ENCODE peak calls at places on chromosome 9, in six cellular contexts. R is HepG2, S is K562, N is HCT116, F is IMR-90, J is GM12878. O is an unnamed sample.
A peak's percentile ranks its signal among the peaks of the same experiment; 100 is the strongest.

GRCh38 chr9:132350861-132351315 is 3.9 kb downstream of the SETX start:
- DNase-seq in R (no peak), S (no peak), N (no peak), F (peak; percentile 6), J (no peak), O (no peak)

GRCh38 chr9:122228191-122228905 is 409 bp downstream of the LHX6 start:
- DNase-seq in R (no peak), S (peak; percentile 52), N (no peak), F (no peak), J (no peak), O (no peak)

GRCh38 chr9:87515588-87516221 is 18.0 kb downstream of the DAPK1 start:
- DNase-seq in R (no peak), S (peak; percentile 55), N (no peak), F (no peak), J (no peak), O (no peak)

GRCh38 chr9:17470449-17470848 is 108.4 kb upstream of the SH3GL2 start:
- DNase-seq in R (no peak), S (no peak), N (no peak), F (no peak), J (no peak), O (no peak)

GRCh38 chr9:34332370-34332964 is 3.1 kb downstream of the NUDT2 start:
- DNase-seq in R (peak; percentile 60), S (peak; percentile 15), N (peak; percentile 28), F (peak; percentile 55), J (peak; percentile 12), O (no peak)

GRCh38 chr9:1771094-1771493 is 244.1 kb upstream of the SMARCA2 start:
- DNase-seq in R (no peak), S (no peak), N (no peak), F (no peak), J (no peak), O (no peak)

GRCh38 chr9:21551401-21551800 is 69.3 kb upstream of the IFNE start:
- DNase-seq in R (no peak), S (no peak), N (no peak), F (peak; percentile 47), J (no peak), O (no peak)

GRCh38 chr9:111805841-111806241 is 11.1 kb upstream of the SHOC1 start:
- DNase-seq in R (no peak), S (no peak), N (peak; percentile 10), F (peak; percentile 75), J (no peak), O (no peak)

GRCh38 chr9:124784503-124784902 is 7.6 kb downstream of the OLFML2A start:
- DNase-seq in R (no peak), S (no peak), N (no peak), F (no peak), J (no peak), O (no peak)

GRCh38 chr9:36074870-36075532 is 38.3 kb downstream of the RECK start:
- DNase-seq in R (peak; percentile 17), S (no peak), N (no peak), F (peak; percentile 89), J (no peak), O (no peak)

GRCh38 chr9:16809912-16810610 is 60.4 kb downstream of the BNC2 start:
- DNase-seq in R (no peak), S (no peak), N (no peak), F (no peak), J (no peak), O (peak; percentile 96)

GRCh38 chr9:89714316-89714715 is 109.5 kb downstream of the GADD45G start:
- DNase-seq in R (no peak), S (no peak), N (no peak), F (no peak), J (no peak), O (no peak)

GRCh38 chr9:70832487-70832886 is 288.9 kb downstream of the TRPM3 start:
- DNase-seq in R (no peak), S (no peak), N (no peak), F (no peak), J (no peak), O (no peak)

GRCh38 chr9:694499-695154 is 146.9 kb upstream of the DMRT1 start:
- DNase-seq in R (no peak), S (no peak), N (no peak), F (peak; percentile 93), J (no peak), O (no peak)

GRCh38 chr9:37706290-37706689 is 47.3 kb upstream of the TRMT10B start:
- DNase-seq in R (no peak), S (no peak), N (no peak), F (no peak), J (no peak), O (no peak)

GRCh38 chr9:469672-470040 is 255.0 kb downstream of the DOCK8 start:
- DNase-seq in R (no peak), S (no peak), N (no peak), F (no peak), J (no peak), O (no peak)

GRCh38 chr9:20732118-20732517 is 48.1 kb downstream of the FOCAD start:
- DNase-seq in R (no peak), S (no peak), N (no peak), F (peak; percentile 51), J (no peak), O (no peak)

GRCh38 chr9:80233102-80233843 is 661.5 kb downstream of the TLE4 start:
- DNase-seq in R (no peak), S (no peak), N (no peak), F (no peak), J (no peak), O (no peak)

GRCh38 chr9:29397148-29397547 is 1823.9 kb upstream of the C9orf72 start:
- DNase-seq in R (no peak), S (no peak), N (no peak), F (no peak), J (no peak), O (no peak)

GRCh38 chr9:91424403-91425176 is 958 bp upstream of the NFIL3 start:
- DNase-seq in R (peak; percentile 48), S (peak; percentile 62), N (no peak), F (peak; percentile 89), J (no peak), O (peak; percentile 67)

GRCh38 chr9:4386819-4387218 is 87.0 kb upstream of the GLIS3 start:
- DNase-seq in R (no peak), S (no peak), N (no peak), F (no peak), J (no peak), O (no peak)

GRCh38 chr9:81490605-81491331 is 198.6 kb downstream of the TLE1 start:
- DNase-seq in R (no peak), S (no peak), N (peak; percentile 2), F (peak; percentile 86), J (no peak), O (no peak)

GRCh38 chr9:81489048-81489447 is 200.3 kb downstream of the TLE1 start:
- DNase-seq in R (no peak), S (no peak), N (no peak), F (peak; percentile 79), J (no peak), O (no peak)

GRCh38 chr9:81498576-81498975 is 190.8 kb downstream of the TLE1 start:
- DNase-seq in R (no peak), S (no peak), N (no peak), F (no peak), J (no peak), O (no peak)

GRCh38 chr9:81497096-81497495 is 192.3 kb downstream of the TLE1 start:
- DNase-seq in R (no peak), S (no peak), N (no peak), F (peak; percentile 56), J (no peak), O (no peak)

GRCh38 chr9:81492710-81493447 is 196.5 kb downstream of the TLE1 start:
- DNase-seq in R (peak; percentile 8), S (no peak), N (no peak), F (peak; percentile 100), J (no peak), O (no peak)
- TF ChIP-seq CEBPB in R (no peak), S (no peak), N (no peak), F (peak; percentile 73), J (no peak), O (no peak)

DNA sequence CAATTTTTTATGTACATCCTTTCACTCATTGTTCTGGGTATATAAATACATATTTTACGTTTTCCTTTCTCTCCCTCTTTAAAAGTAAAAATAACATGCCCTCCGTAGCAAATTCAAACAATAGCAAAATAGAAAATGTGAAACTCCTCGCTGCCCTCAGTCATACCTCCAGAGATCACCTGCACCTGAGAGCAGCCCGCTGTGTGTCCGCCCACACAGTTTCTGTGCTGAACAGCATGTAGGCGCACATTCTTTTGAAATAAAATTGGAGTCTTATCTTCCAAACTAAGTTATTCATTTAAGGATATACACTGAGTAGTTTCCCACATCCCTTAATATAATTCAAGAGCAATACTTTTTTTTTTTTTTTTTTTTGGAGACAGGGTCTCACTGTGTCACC is 255.7 kb downstream of the AOPEP start:
- DNase-seq in R (no peak), S (no peak), N (no peak), F (no peak), J (no peak), O (no peak)
- H2AFZ ChIP-seq in R (no peak overlapping the region), S (no peak overlapping the region), N (no peak overlapping the region), F (no peak overlapping the region), J (no peak overlapping the region), O (no peak overlapping the region)

DNA sequence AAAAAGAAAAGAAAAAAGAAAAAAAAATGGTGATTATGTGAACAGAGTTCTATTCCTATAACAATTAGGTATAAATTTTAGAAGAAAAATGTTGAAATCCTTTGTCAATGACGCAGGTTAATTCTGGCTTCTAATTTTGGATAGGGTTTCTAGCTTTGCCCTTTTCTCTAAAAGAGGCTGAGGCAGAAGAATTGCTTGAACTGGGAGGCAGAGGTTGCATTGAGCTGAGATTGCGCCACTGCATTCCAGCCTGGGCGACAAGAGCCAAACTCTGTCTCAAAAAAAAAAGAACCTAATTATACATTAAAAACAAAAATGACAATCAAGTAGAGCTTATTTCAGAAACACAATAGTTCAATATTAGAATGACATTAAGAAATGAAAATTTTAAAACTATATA is 2.9 kb downstream of the STXBP1 start:
- DNase-seq in R (no peak), S (no peak), N (no peak), F (no peak), J (no peak), O (no peak)
- TF ChIP-seq CEBPB in R (peak; percentile 76), S (no peak), N (no peak), F (peak; percentile 80), J (no peak), O (peak; percentile 75)

GRCh38 chr9:136178773-136179075 is 26.2 kb downstream of the LHX3 start:
- DNase-seq in R (no peak), S (no peak), N (no peak), F (no peak), J (no peak), O (peak; percentile 47)
- H2AFZ ChIP-seq in R (no peak overlapping the region), S (no peak overlapping the region), N (no peak overlapping the region), F (no peak overlapping the region), J (no peak overlapping the region), O (peak overlapping the region; percentile 36)

GRCh38 chr9:114202396-114202795 is 47.1 kb downstream of the COL27A1 start:
- DNase-seq in R (no peak), S (no peak), N (no peak), F (no peak), J (no peak), O (no peak)

GRCh38 chr9:114205171-114206015 is 50.1 kb downstream of the COL27A1 start:
- DNase-seq in R (no peak), S (no peak), N (no peak), F (no peak), J (no peak), O (no peak)

GRCh38 chr9:114204265-114204664 is 48.9 kb downstream of the COL27A1 start:
- DNase-seq in R (no peak), S (no peak), N (no peak), F (no peak), J (no peak), O (no peak)

GRCh38 chr9:114202849-114203248 is 47.5 kb downstream of the COL27A1 start:
- DNase-seq in R (no peak), S (no peak), N (no peak), F (peak; percentile 16), J (no peak), O (no peak)

GRCh38 chr9:114203410-114204140 is 48.2 kb downstream of the COL27A1 start:
- DNase-seq in R (no peak), S (no peak), N (no peak), F (peak; percentile 25), J (no peak), O (no peak)
- TF ChIP-seq CEBPB in R (no peak), S (no peak), N (no peak), F (no peak), J (no peak), O (no peak)